ENCODE peak calls at places on chromosomes 4 and X, in six cellular contexts. U, J, A, I, N and Q are unnamed samples.

GRCh38 chr4:129176864-129177263 is 80.9 kb downstream of the C4orf33 start:
- DNase-seq in U (no peak), J (no peak), A (no peak), I (no peak), N (no peak), Q (no peak)

GRCh38 chr4:112322866-112323265 is 25.7 kb downstream of the ALPK1 start:
- DNase-seq in U (no peak), J (no peak), A (no peak), I (no peak), N (no peak), Q (no peak)

GRCh38 chr4:118396881-118397666 is 44.3 kb upstream of the PRSS12 start:
- DNase-seq in U (peak), J (no peak), A (no peak), I (no peak), N (no peak), Q (no peak)

GRCh38 chrX:147899715-147900114 is 12.0 kb upstream of the FMR1 start:
- DNase-seq in U (no peak), J (no peak), A (no peak), I (no peak), N (no peak), Q (no peak)

GRCh38 chr4:120801171-120801758 is 121.3 kb downstream of the PRDM5 start:
- DNase-seq in U (no peak), J (no peak), A (peak), I (no peak), N (no peak), Q (peak)

GRCh38 chrX:150533863-150534262 is 34.6 kb upstream of the MTM1 start:
- DNase-seq in U (no peak), J (no peak), A (no peak), I (no peak), N (no peak), Q (no peak)

GRCh38 chr4:37685211-37685725 is 908 bp downstream of the RELL1 start:
- DNase-seq in U (no peak), J (no peak), A (no peak), I (no peak), N (no peak), Q (no peak)

GRCh38 chr4:40255722-40256281 is 59.0 kb downstream of the RHOH start:
- DNase-seq in U (peak), J (no peak), A (no peak), I (no peak), N (peak), Q (no peak)

GRCh38 chr4:15489551-15489950 is 19.9 kb downstream of the CC2D2A start:
- DNase-seq in U (no peak), J (no peak), A (no peak), I (no peak), N (no peak), Q (no peak)

GRCh38 chrX:43969504-43970501 is 3.4 kb downstream of the NDP start:
- DNase-seq in U (no peak), J (no peak), A (peak), I (no peak), N (no peak), Q (peak)